ENCODE peak calls at places on chromosomes 13 and 19, in six cellular contexts. One of them, this sample, is unnamed.

GRCh38 chr13:80497007-80497406 is 156.1 kb upstream of the SPRY2 start:
- DNase-seq in ELF-1: no peak
- DNase-seq in WERI-Rb-1: peak; percentile 12
- DNase-seq in GM13977: no peak
- DNase-seq in omental fat pad: no peak
- DNase-seq in cardiac muscle cell: no peak
- DNase-seq in this sample: no peak

GRCh38 chr13:91157273-91158014 is 190.0 kb upstream of the MIR17HG start:
- DNase-seq in cardiac muscle cell: no peak
- DNase-seq in omental fat pad: no peak
- DNase-seq in WERI-Rb-1: no peak
- DNase-seq in ELF-1: no peak
- DNase-seq in GM13977: no peak
- DNase-seq in this sample: no peak

GRCh38 chr13:40139896-40140520 is 484.5 kb downstream of the COG6 start:
- DNase-seq in WERI-Rb-1: no peak
- DNase-seq in ELF-1: no peak
- DNase-seq in omental fat pad: no peak
- DNase-seq in cardiac muscle cell: peak; percentile 51
- DNase-seq in GM13977: no peak
- DNase-seq in this sample: no peak

GRCh38 chr19:49642488-49643035 is 553 bp downstream of the SCAF1 start:
- DNase-seq in cardiac muscle cell: no peak
- DNase-seq in omental fat pad: no peak
- DNase-seq in WERI-Rb-1: no peak
- DNase-seq in ELF-1: peak; percentile 50
- DNase-seq in GM13977: no peak
- DNase-seq in this sample: no peak

GRCh38 chr19:10533656-10534386 is 9.9 kb upstream of the ATG4D start:
- DNase-seq in cardiac muscle cell: peak; percentile 73
- DNase-seq in GM13977: no peak
- DNase-seq in ELF-1: no peak
- DNase-seq in omental fat pad: no peak
- DNase-seq in WERI-Rb-1: no peak
- DNase-seq in this sample: no peak

GRCh38 chr19:40006273-40006691 is 9.4 kb downstream of the ZNF546 start:
- DNase-seq in GM13977: no peak
- DNase-seq in omental fat pad: no peak
- DNase-seq in cardiac muscle cell: peak; percentile 65
- DNase-seq in ELF-1: no peak
- DNase-seq in WERI-Rb-1: no peak
- DNase-seq in this sample: no peak

GRCh38 chr19:3115916-3116602 is 19.8 kb upstream of the GNA15 start:
- DNase-seq in omental fat pad: no peak
- DNase-seq in cardiac muscle cell: no peak
- DNase-seq in GM13977: no peak
- DNase-seq in ELF-1: no peak
- DNase-seq in WERI-Rb-1: no peak
- DNase-seq in this sample: no peak

GRCh38 chr19:6199240-6199983 is 63.9 kb downstream of the ACSBG2 start:
- DNase-seq in ELF-1: peak; percentile 98
- DNase-seq in omental fat pad: peak; percentile 97
- DNase-seq in WERI-Rb-1: peak; percentile 98
- DNase-seq in cardiac muscle cell: peak; percentile 99
- DNase-seq in GM13977: peak; percentile 99
- DNase-seq in this sample: peak; percentile 86

GRCh38 chr19:21022996-21023395 is 2.5 kb downstream of the ZNF430 start:
- DNase-seq in WERI-Rb-1: no peak
- DNase-seq in ELF-1: no peak
- DNase-seq in cardiac muscle cell: peak; percentile 32
- DNase-seq in omental fat pad: no peak
- DNase-seq in GM13977: peak; percentile 12
- DNase-seq in this sample: no peak

GRCh38 chr19:33227242-33227650 is 1.6 kb upstream of the SLC7A10 start:
- DNase-seq in omental fat pad: no peak
- DNase-seq in cardiac muscle cell: peak; percentile 96
- DNase-seq in GM13977: no peak
- DNase-seq in ELF-1: peak; percentile 35
- DNase-seq in WERI-Rb-1: no peak
- DNase-seq in this sample: no peak

GRCh38 chr19:45103200-45103624 is 10.2 kb downstream of the PPP1R37 start:
- DNase-seq in omental fat pad: no peak
- DNase-seq in cardiac muscle cell: peak; percentile 21
- DNase-seq in WERI-Rb-1: no peak
- DNase-seq in ELF-1: peak; percentile 53
- DNase-seq in GM13977: no peak
- DNase-seq in this sample: no peak

GRCh38 chr13:110743687-110744086 is 30.2 kb downstream of the ING1 start:
- DNase-seq in GM13977: no peak
- DNase-seq in omental fat pad: no peak
- DNase-seq in WERI-Rb-1: no peak
- DNase-seq in ELF-1: no peak
- DNase-seq in cardiac muscle cell: no peak
- DNase-seq in this sample: no peak

GRCh38 chr13:33891196-33891742 is 73.3 kb downstream of the RFC3 start:
- DNase-seq in GM13977: no peak
- DNase-seq in cardiac muscle cell: no peak
- DNase-seq in ELF-1: no peak
- DNase-seq in WERI-Rb-1: no peak
- DNase-seq in omental fat pad: no peak
- DNase-seq in this sample: no peak

GRCh38 chr13:40626566-40626965 is 39.9 kb downstream of the FOXO1 start:
- DNase-seq in GM13977: no peak
- DNase-seq in omental fat pad: no peak
- DNase-seq in ELF-1: no peak
- DNase-seq in cardiac muscle cell: no peak
- DNase-seq in WERI-Rb-1: no peak
- DNase-seq in this sample: no peak

GRCh38 chr13:97727991-97728390 is 225.5 kb upstream of the IPO5 start:
- DNase-seq in WERI-Rb-1: no peak
- DNase-seq in omental fat pad: no peak
- DNase-seq in GM13977: no peak
- DNase-seq in ELF-1: no peak
- DNase-seq in cardiac muscle cell: no peak
- DNase-seq in this sample: no peak

GRCh38 chr19:33724723-33725060 is 72.0 kb upstream of the KCTD15 start:
- DNase-seq in WERI-Rb-1: peak; percentile 52
- DNase-seq in cardiac muscle cell: no peak
- DNase-seq in omental fat pad: no peak
- DNase-seq in GM13977: no peak
- DNase-seq in ELF-1: no peak
- DNase-seq in this sample: no peak

GRCh38 chr19:44925114-44925891 is 10.9 kb downstream of the APOC1 start:
- DNase-seq in omental fat pad: peak; percentile 59
- DNase-seq in GM13977: no peak
- DNase-seq in WERI-Rb-1: no peak
- DNase-seq in cardiac muscle cell: peak; percentile 95
- DNase-seq in ELF-1: no peak
- DNase-seq in this sample: no peak

GRCh38 chr13:39451860-39452301 is 151.1 kb downstream of the LHFPL6 start:
- DNase-seq in omental fat pad: no peak
- DNase-seq in cardiac muscle cell: peak; percentile 90
- DNase-seq in WERI-Rb-1: peak; percentile 57
- DNase-seq in GM13977: no peak
- DNase-seq in ELF-1: no peak
- DNase-seq in this sample: no peak

GRCh38 chr13:24500977-24501376 is 11.6 kb downstream of the PARP4 start:
- DNase-seq in omental fat pad: no peak
- DNase-seq in ELF-1: no peak
- DNase-seq in GM13977: no peak
- DNase-seq in WERI-Rb-1: no peak
- DNase-seq in cardiac muscle cell: peak; percentile 81
- DNase-seq in this sample: no peak

GRCh38 chr19:50836543-50837195 is 3.3 kb upstream of the KLK15 start:
- DNase-seq in ELF-1: no peak
- DNase-seq in GM13977: peak; percentile 24
- DNase-seq in omental fat pad: no peak
- DNase-seq in WERI-Rb-1: no peak
- DNase-seq in cardiac muscle cell: no peak
- DNase-seq in this sample: no peak

GRCh38 chr19:31154021-31154420 is 195.2 kb downstream of the TSHZ3 start:
- DNase-seq in GM13977: no peak
- DNase-seq in ELF-1: no peak
- DNase-seq in WERI-Rb-1: no peak
- DNase-seq in omental fat pad: no peak
- DNase-seq in cardiac muscle cell: peak; percentile 10
- DNase-seq in this sample: no peak

GRCh38 chr13:34294483-34295129 is 476.7 kb downstream of the RFC3 start:
- DNase-seq in cardiac muscle cell: peak; percentile 37
- DNase-seq in omental fat pad: no peak
- DNase-seq in GM13977: no peak
- DNase-seq in ELF-1: no peak
- DNase-seq in WERI-Rb-1: no peak
- DNase-seq in this sample: no peak

GRCh38 chr13:111503376-111503775 is 182.9 kb downstream of the TEX29 start:
- DNase-seq in GM13977: no peak
- DNase-seq in cardiac muscle cell: no peak
- DNase-seq in WERI-Rb-1: peak; percentile 3
- DNase-seq in omental fat pad: no peak
- DNase-seq in ELF-1: no peak
- DNase-seq in this sample: no peak

GRCh38 chr19:28556371-28556770 is 656.6 kb downstream of the UQCRFS1 start:
- DNase-seq in cardiac muscle cell: no peak
- DNase-seq in omental fat pad: no peak
- DNase-seq in GM13977: no peak
- DNase-seq in ELF-1: no peak
- DNase-seq in WERI-Rb-1: no peak
- DNase-seq in this sample: no peak

GRCh38 chr13:33352023-33352422 is 66.5 kb upstream of the STARD13 start:
- DNase-seq in GM13977: no peak
- DNase-seq in WERI-Rb-1: no peak
- DNase-seq in cardiac muscle cell: no peak
- DNase-seq in omental fat pad: no peak
- DNase-seq in ELF-1: no peak
- DNase-seq in this sample: no peak

GRCh38 chr19:1163934-1164683 is 10.0 kb downstream of the SBNO2 start:
- DNase-seq in ELF-1: no peak
- DNase-seq in GM13977: no peak
- DNase-seq in cardiac muscle cell: no peak
- DNase-seq in WERI-Rb-1: no peak
- DNase-seq in omental fat pad: no peak
- DNase-seq in this sample: no peak

GRCh38 chr19:5580116-5580515 is 12.4 kb upstream of the TINCR start:
- DNase-seq in GM13977: no peak
- DNase-seq in omental fat pad: no peak
- DNase-seq in ELF-1: no peak
- DNase-seq in cardiac muscle cell: no peak
- DNase-seq in WERI-Rb-1: no peak
- DNase-seq in this sample: no peak